ENCODE peak calls at places on chromosomes 13 and 19, in nine cellular contexts. N is IMR-90; W is neuronal stem cell; K is T-helper 22 cell; O is left ventricle myocardium inferior; H is transverse colon; D is stimulated activated CD8-positive, alpha-beta memory T cell treated with anti-CD3 and anti-CD28 coated beads, Interleukin-7, amount 100 ng/mL, for 1 hour; Z is stomach; E is Peyer's patch. G is an unnamed sample.

GRCh38 chr13:105925496-105925895 is 610.0 kb downstream of the EFNB2 start:
- DNase-seq in W (no peak), N (peak; percentile 83), Z (no peak), H (no peak), O (no peak), E (no peak), K (no peak), D (no peak), G (peak; percentile 84)

GRCh38 chr13:68749801-68750200 is 1357.8 kb upstream of the ATXN8OS start:
- DNase-seq in N (no peak), K (no peak), E (no peak), Z (no peak), W (no peak), D (no peak), H (no peak), O (no peak), G (no peak)

GRCh38 chr19:11335449-11336146 is 3.9 kb downstream of the RAB3D start:
- DNase-seq in D (no peak), E (no peak), Z (no peak), K (no peak), O (no peak), W (no peak), H (no peak), N (no peak), G (no peak)

GRCh38 chr19:47012620-47013019 is 7.0 kb upstream of the NPAS1 start:
- DNase-seq in K (no peak), H (no peak), Z (no peak), N (no peak), O (no peak), D (no peak), E (no peak), W (no peak), G (no peak)

GRCh38 chr13:81142306-81142999 is 801.5 kb upstream of the SPRY2 start:
- DNase-seq in H (no peak), Z (no peak), D (no peak), K (no peak), W (no peak), E (no peak), O (no peak), N (no peak), G (no peak)

GRCh38 chr13:94329277-94329676 is 150.2 kb downstream of the DCT start:
- DNase-seq in O (peak; percentile 22), K (no peak), Z (no peak), H (no peak), E (no peak), N (peak; percentile 69), W (no peak), D (no peak), G (peak; percentile 44)

GRCh38 chr13:110265682-110266430 is 41.1 kb downstream of the COL4A1 start:
- DNase-seq in Z (no peak), H (no peak), N (no peak), D (no peak), W (no peak), K (no peak), O (peak; percentile 62), E (no peak), G (no peak)

GRCh38 chr19:56155124-56155687 is 14.1 kb downstream of the ZNF444 start:
- DNase-seq in O (no peak), W (no peak), N (no peak), D (no peak), K (no peak), H (peak; percentile 33), Z (no peak), E (no peak), G (no peak)

GRCh38 chr19:6213696-6214585 is 65.8 kb downstream of the MLLT1 start:
- DNase-seq in D (no peak), H (no peak), O (no peak), W (no peak), K (no peak), E (no peak), N (no peak), Z (no peak), G (no peak)

GRCh38 chr19:32469796-32470195 is 64.2 kb downstream of the DPY19L3 start:
- DNase-seq in N (peak; percentile 50), K (no peak), H (no peak), O (no peak), Z (no peak), E (no peak), D (no peak), W (no peak), G (peak; percentile 83)

GRCh38 chr19:19064811-19065745 is 1.3 kb downstream of the SLC25A42 start:
- DNase-seq in N (no peak), O (no peak), K (no peak), W (no peak), H (peak; percentile 36), D (no peak), Z (no peak), E (peak; percentile 33), G (no peak)

GRCh38 chr13:21478881-21479808 is 20.0 kb upstream of the ZDHHC20 start:
- DNase-seq in H (peak; percentile 30), D (no peak), O (no peak), N (peak; percentile 81), Z (no peak), E (no peak), K (no peak), W (peak; percentile 65), G (peak; percentile 85)

GRCh38 chr19:18590273-18591272 is 2.0 kb downstream of the REX1BD start:
- DNase-seq in E (no peak), W (peak; percentile 93), O (no peak), N (peak; percentile 57), H (peak; percentile 49), Z (no peak), D (no peak), K (no peak), G (peak; percentile 49)

GRCh38 chr13:114002009-114002544 is 28.2 kb upstream of the C13orf46 start:
- DNase-seq in Z (peak; percentile 60), E (no peak), O (no peak), N (no peak), D (no peak), H (peak; percentile 63), K (no peak), W (no peak), G (no peak)